ENCODE peak calls at places on chromosomes 1 and 21, in nine cellular contexts. U is AML-193; R is body of pancreas; V is activated CD4-positive, alpha-beta T cell treated with anti-CD3 and anti-CD28 coated beads for 48 hours; B is ELR; J is astrocyte of the spinal cord; S is stimulated activated CD8-positive, alpha-beta memory T cell treated with anti-CD3 and anti-CD28 coated beads, Interleukin-7, amount 100 ng/mL, for 24 hours; A is GM13977; K is amniotic stem cell. F is an unnamed sample.
A peak's percentile ranks its signal among the peaks of the same experiment; 100 is the strongest.

GRCh38 chr1:31376374-31377134 is 3.7 kb upstream of the FABP3 start:
- DNase-seq in K (peak; percentile 66), A (no peak), B (peak; percentile 94), U (no peak), R (no peak), J (peak; percentile 95), S (no peak), V (no peak), F (peak; percentile 94)

GRCh38 chr1:20290624-20291597 is at the start of gene VWA5B1:
- DNase-seq in R (peak; percentile 45), K (no peak), U (no peak), S (no peak), J (no peak), V (no peak), B (no peak), A (no peak), F (peak; percentile 14)

GRCh38 chr1:43669878-43670277 is 19.9 kb downstream of the KDM4A start:
- DNase-seq in R (no peak), J (no peak), U (no peak), K (no peak), S (no peak), B (no peak), V (no peak), A (no peak), F (no peak)

GRCh38 chr1:174969977-174970376 is 29.8 kb upstream of the CACYBP start:
- DNase-seq in K (no peak), B (no peak), U (no peak), V (no peak), A (peak; percentile 35), S (no peak), R (no peak), J (peak; percentile 54), F (peak; percentile 81)

GRCh38 chr1:15047237-15047636 is 106.3 kb upstream of the TMEM51 start:
- DNase-seq in K (no peak), A (no peak), U (no peak), S (no peak), B (no peak), J (no peak), V (no peak), R (no peak), F (no peak)

GRCh38 chr1:225488671-225489070 is 60.8 kb upstream of the LBR start:
- DNase-seq in S (no peak), R (no peak), J (no peak), A (no peak), B (no peak), V (no peak), K (no peak), U (no peak), F (no peak)

GRCh38 chr1:93344886-93345632 is 648 bp upstream of the DR1 start:
- DNase-seq in V (no peak), S (no peak), B (no peak), R (no peak), K (no peak), U (peak; percentile 51), A (no peak), J (no peak), F (no peak)

GRCh38 chr1:204170494-204171155 is 4.5 kb upstream of the REN start:
- DNase-seq in K (no peak), S (no peak), A (no peak), B (no peak), J (no peak), U (no peak), R (peak; percentile 61), V (no peak), F (no peak)

GRCh38 chr1:40944326-40944725 is 35.2 kb upstream of the CTPS1 start:
- DNase-seq in B (peak; percentile 83), R (peak; percentile 34), K (peak; percentile 70), V (no peak), S (no peak), U (no peak), J (peak; percentile 90), A (no peak), F (peak; percentile 99)

GRCh38 chr1:24508911-24509310 is 6.3 kb downstream of the RCAN3 start:
- DNase-seq in S (no peak), A (no peak), J (no peak), U (no peak), B (no peak), R (no peak), K (no peak), V (no peak), F (no peak)

GRCh38 chr1:8873506-8874229 is 4.8 kb downstream of the ENO1 start:
- DNase-seq in U (peak; percentile 85), S (peak; percentile 66), R (peak; percentile 60), J (peak; percentile 99), A (no peak), K (peak; percentile 97), V (peak; percentile 91), B (peak; percentile 99), F (peak; percentile 98)

GRCh38 chr1:34746785-34747637 is 7.8 kb upstream of the GJB5 start:
- DNase-seq in S (no peak), B (no peak), J (no peak), R (no peak), K (no peak), U (no peak), A (no peak), V (no peak), F (no peak)

GRCh38 chr1:200738733-200739498 is at the start of gene CAMSAP2:
- DNase-seq in U (no peak), J (peak; percentile 91), S (peak; percentile 30), A (peak; percentile 85), R (peak; percentile 86), B (peak; percentile 92), K (peak; percentile 82), V (peak; percentile 60), F (peak; percentile 91)

GRCh38 chr1:27864264-27864895 is 8.0 kb upstream of the THEMIS2 start:
- DNase-seq in V (peak; percentile 58), J (no peak), B (no peak), K (no peak), R (no peak), U (peak; percentile 87), A (peak; percentile 58), S (no peak), F (no peak)

GRCh38 chr1:170692866-170693575 is 29.1 kb downstream of the PRRX1 start:
- DNase-seq in S (no peak), A (no peak), K (no peak), R (no peak), B (peak; percentile 65), V (no peak), J (peak; percentile 82), U (no peak), F (peak; percentile 88)

GRCh38 chr1:229273507-229274232 is 2.8 kb downstream of the RAB4A start:
- DNase-seq in V (no peak), J (peak; percentile 49), B (no peak), R (peak; percentile 51), A (no peak), S (no peak), U (peak; percentile 50), K (no peak), F (peak; percentile 69)

GRCh38 chr1:8023287-8023994 is 2.7 kb downstream of the ERRFI1 start:
- DNase-seq in U (no peak), B (no peak), K (no peak), S (no peak), J (no peak), A (no peak), V (no peak), R (peak; percentile 65), F (peak; percentile 23)

GRCh38 chr1:177969825-177970371 is at the start of gene SEC16B:
- DNase-seq in B (no peak), S (no peak), A (no peak), R (peak; percentile 88), U (no peak), J (no peak), K (no peak), V (no peak), F (no peak)

GRCh38 chr1:14255711-14256110 is 342.8 kb upstream of the KAZN start:
- DNase-seq in S (no peak), U (no peak), B (no peak), R (no peak), K (no peak), V (no peak), J (peak; percentile 45), A (no peak), F (peak; percentile 13)

GRCh38 chr1:8202182-8202905 is 115.6 kb upstream of the SLC45A1 start:
- DNase-seq in A (no peak), K (peak; percentile 72), B (peak; percentile 76), S (no peak), R (peak; percentile 80), J (peak; percentile 84), U (no peak), V (no peak), F (peak; percentile 90)

GRCh38 chr1:147171399-147172167 is 687 bp downstream of the PRKAB2 start:
- DNase-seq in R (no peak), S (no peak), B (peak; percentile 36), A (peak; percentile 28), J (no peak), V (no peak), K (no peak), U (no peak), F (no peak)

GRCh38 chr1:36384542-36385409 is 948 bp downstream of the STK40 start:
- DNase-seq in R (peak; percentile 96), A (no peak), J (peak; percentile 29), B (peak; percentile 51), U (peak; percentile 43), V (peak; percentile 31), K (no peak), S (no peak), F (peak; percentile 24)

GRCh38 chr21:39108291-39109162 is 74.7 kb downstream of the PSMG1 start:
- DNase-seq in R (no peak), B (no peak), U (no peak), A (no peak), S (no peak), K (no peak), V (no peak), J (no peak), F (no peak)

GRCh38 chr1:1539310-1540014 is 962 bp downstream of the TMEM240 start:
- DNase-seq in R (no peak), S (no peak), K (no peak), V (no peak), J (peak; percentile 19), U (no peak), B (peak; percentile 55), A (peak; percentile 54), F (peak; percentile 56)

GRCh38 chr1:162228586-162228985 is 148.1 kb downstream of the SPATA46 start:
- DNase-seq in V (no peak), S (no peak), U (no peak), B (no peak), K (no peak), A (no peak), R (peak; percentile 8), J (no peak), F (no peak)

GRCh38 chr1:208201241-208201640 is 42.9 kb downstream of the PLXNA2 start:
- DNase-seq in R (peak; percentile 74), B (peak; percentile 97), V (no peak), A (no peak), S (no peak), J (peak; percentile 96), K (peak; percentile 88), U (no peak), F (peak; percentile 89)

GRCh38 chr1:147769107-147769506 is 8.7 kb upstream of the GJA5 start:
- DNase-seq in B (no peak), R (no peak), K (no peak), J (no peak), V (no peak), A (no peak), U (no peak), S (no peak), F (no peak)

GRCh38 chr1:206459703-206460102 is 10.6 kb upstream of the IKBKE start:
- DNase-seq in S (no peak), J (no peak), V (no peak), R (no peak), K (no peak), A (no peak), B (no peak), U (no peak), F (no peak)

GRCh38 chr1:226981838-226982237 is 41.7 kb downstream of the COQ8A start:
- DNase-seq in R (no peak), V (no peak), K (no peak), B (no peak), U (no peak), S (no peak), J (no peak), A (no peak), F (no peak)

GRCh38 chr1:76254165-76255043 is 179.9 kb downstream of the ST6GALNAC3 start:
- DNase-seq in B (no peak), U (no peak), A (no peak), J (peak; percentile 51), R (no peak), V (peak; percentile 32), S (no peak), K (peak; percentile 46), F (peak; percentile 31)

GRCh38 chr1:159341736-159342135 is 39.6 kb downstream of the FCER1A start:
- DNase-seq in K (no peak), B (peak; percentile 69), R (no peak), J (no peak), V (no peak), S (no peak), U (no peak), A (no peak), F (peak; percentile 0)